ENCODE peak calls at places on chromosomes 4 and X, in four cellular contexts. Z is SK-N-SH, D is A549, Q is HCT116. C is an unnamed sample. For H3K4me1, the result is how much of the 10 kb centered on the place peaks cover.

GRCh38 chrX:44904542-44905115 is 31.6 kb downstream of the KDM6A start:
- DNase-seq in Z (no peak), D (no peak), Q (no peak), C (peak)

GRCh38 chr4:58061967-58062366 is 951.8 kb upstream of the IGFBP7 start:
- DNase-seq in Z (no peak), D (peak), Q (no peak), C (peak)

GRCh38 chrX:41381685-41382084 is 47.7 kb downstream of the DDX3X start:
- DNase-seq in Z (no peak), D (peak), Q (peak), C (peak)

GRCh38 chrX:23493941-23494374 is 159.3 kb downstream of the PTCHD1 start:
- DNase-seq in Z (no peak), D (peak), Q (peak), C (no peak)

GRCh38 chr4:2482693-2483092 is 13.8 kb downstream of the RNF4 start:
- DNase-seq in Z (no peak), D (no peak), Q (no peak), C (no peak)

GRCh38 chrX:135740683-135741149 is 27.3 kb downstream of the CT45A3 start:
- DNase-seq in Z (peak), D (peak), Q (peak), C (peak)

GRCh38 chr4:45621926-45622325 is 501.9 kb downstream of the GABRG1 start:
- DNase-seq in Z (no peak), D (peak), Q (no peak), C (no peak)

GRCh38 chrX:2767631-2768455 is 16.0 kb downstream of the XG start:
- DNase-seq in Z (no peak), D (peak), Q (peak), C (peak)

GRCh38 chr4:142846105-142846728 is at the start of gene INPP4B:
- DNase-seq in Z (peak), D (peak), Q (peak), C (peak)

GRCh38 chr4:168630445-168631187 is 133.8 kb downstream of the PALLD start:
- DNase-seq in Z (peak), D (peak), Q (no peak), C (no peak)

GRCh38 chrX:14359316-14359715 is 170.0 kb upstream of the GLRA2 start:
- DNase-seq in Z (no peak), D (no peak), Q (no peak), C (no peak)

GRCh38 chr4:141335166-141335565 is 114.5 kb downstream of the ZNF330 start:
- DNase-seq in Z (no peak), D (no peak), Q (no peak), C (no peak)

GRCh38 chr4:4361883-4362282 is 25.0 kb upstream of the NSG1 start:
- DNase-seq in Z (no peak), D (no peak), Q (no peak), C (no peak)

GRCh38 chr4:74266081-74266480 is 42.2 kb upstream of the EPGN start:
- DNase-seq in Z (no peak), D (no peak), Q (no peak), C (no peak)

GRCh38 chrX:15530318-15530717 is 29.7 kb downstream of the BMX start:
- DNase-seq in Z (no peak), D (no peak), Q (no peak), C (peak)

GRCh38 chrX:48482526-48482925 is 6.5 kb downstream of the FTSJ1 start:
- DNase-seq in Z (no peak), D (no peak), Q (no peak), C (no peak)

GRCh38 chr4:10237131-10237530 is 120.5 kb upstream of the WDR1 start:
- DNase-seq in Z (no peak), D (no peak), Q (no peak), C (no peak)
- H3K4me1 ChIP-seq in Z (under half), D (under half), Q (under half), C (under half)

GRCh38 chrX:139543920-139544319 is 13.4 kb downstream of the F9 start:
- DNase-seq in Z (no peak), D (no peak), Q (no peak), C (no peak)
- TF ChIP-seq REST in Z (no peak), D (no peak), Q (no peak), C (no peak)

GRCh38 chr4:6278801-6279197 is 9.1 kb downstream of the WFS1 start:
- DNase-seq in Z (peak), D (no peak), Q (no peak), C (no peak)
- H3K27ac ChIP-seq in Z (no peak), D (no peak), Q (no peak), C (no peak)

GRCh38 chrX:38318606-38319005 is 8.7 kb downstream of the RPGR start:
- DNase-seq in Z (no peak), D (no peak), Q (no peak), C (no peak)

GRCh38 chrX:38320819-38321218 is 6.5 kb downstream of the RPGR start:
- DNase-seq in Z (no peak), D (no peak), Q (no peak), C (no peak)

GRCh38 chrX:38313190-38313589 is 14.1 kb downstream of the RPGR start:
- DNase-seq in Z (no peak), D (no peak), Q (no peak), C (no peak)

GRCh38 chrX:38315186-38315585 is 12.1 kb downstream of the RPGR start:
- DNase-seq in Z (no peak), D (no peak), Q (no peak), C (no peak)

DNA sequence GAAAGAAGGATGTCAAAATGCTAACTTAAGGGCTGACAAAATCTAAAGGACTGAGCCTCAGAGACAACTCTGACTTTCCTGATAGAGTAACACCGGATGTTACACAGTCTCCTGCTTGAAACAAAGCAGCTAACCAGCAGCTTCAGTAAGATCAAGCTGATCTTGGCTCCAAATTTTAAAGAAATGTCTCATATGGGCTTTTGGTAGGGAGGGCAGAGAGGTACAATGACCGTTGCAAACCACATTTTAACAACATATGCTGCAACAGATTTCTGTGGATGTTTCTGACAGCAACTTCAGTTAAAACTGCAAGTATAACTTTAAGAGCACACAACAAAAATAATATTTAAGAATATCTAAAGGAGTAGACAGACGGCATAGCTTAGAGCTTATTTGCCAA is 9.1 kb downstream of the RPGR start:
- DNase-seq in Z (no peak), D (no peak), Q (no peak), C (no peak)
- H3K4me1 ChIP-seq in Z (under half), D (under half), Q (under half), C (under half)